ENCODE peak calls at places on chromosome 3, in seven cellular contexts. V, Q, T, Y, M, X and I are unnamed samples.
A peak's percentile ranks its signal among the peaks of the same experiment; 100 is the strongest.

GRCh38 chr3:142794510-142794909 is 70.7 kb downstream of the TRPC1 start:
- DNase-seq in Y (no peak), V (no peak), T (no peak), Q (no peak), X (no peak), M (no peak), I (no peak)

GRCh38 chr3:52714335-52715302 is 8.7 kb downstream of the SPCS1 start:
- DNase-seq in Q (no peak), T (peak; percentile 60), Y (peak; percentile 54), M (no peak), X (no peak), V (no peak), I (no peak)

GRCh38 chr3:55333923-55334322 is 153.2 kb downstream of the WNT5A start:
- DNase-seq in M (no peak), V (no peak), X (peak; percentile 84), Y (no peak), Q (no peak), T (no peak), I (no peak)

GRCh38 chr3:181316481-181316880 is 326.9 kb upstream of the DNAJC19 start:
- DNase-seq in V (no peak), T (no peak), X (peak; percentile 7), M (no peak), Y (no peak), Q (no peak), I (no peak)

GRCh38 chr3:72657666-72658065 is 190.6 kb downstream of the SHQ1 start:
- DNase-seq in Y (no peak), Q (no peak), X (no peak), V (no peak), T (no peak), M (peak; percentile 40), I (no peak)

GRCh38 chr3:15339786-15340215 is 7.4 kb upstream of the SH3BP5 start:
- DNase-seq in Y (no peak), Q (no peak), T (no peak), M (no peak), X (peak; percentile 75), V (no peak), I (peak; percentile 54)

GRCh38 chr3:112425858-112426750 is 73.2 kb downstream of the BTLA start:
- DNase-seq in Q (no peak), M (no peak), Y (no peak), T (no peak), V (no peak), X (no peak), I (no peak)

GRCh38 chr3:28576590-28577220 is 228.1 kb upstream of the AZI2 start:
- DNase-seq in Q (no peak), X (no peak), M (no peak), V (no peak), Y (no peak), T (no peak), I (no peak)

GRCh38 chr3:9946112-9947024 is 5.8 kb downstream of the PRRT3 start:
- DNase-seq in Y (peak; percentile 95), M (peak; percentile 74), V (peak; percentile 96), X (peak; percentile 81), T (peak; percentile 85), Q (peak; percentile 80), I (no peak)

GRCh38 chr3:9948586-9948985 is 3.6 kb downstream of the PRRT3 start:
- DNase-seq in Q (no peak), X (no peak), M (no peak), V (no peak), Y (no peak), T (no peak), I (no peak)

GRCh38 chr3:9945358-9945757 is 6.8 kb downstream of the PRRT3 start:
- DNase-seq in T (no peak), X (no peak), V (no peak), Y (no peak), Q (no peak), M (no peak), I (no peak)

GRCh38 chr3:9949115-9949514 is 3.1 kb downstream of the PRRT3 start:
- DNase-seq in Y (no peak), V (no peak), M (no peak), T (no peak), X (no peak), Q (no peak), I (no peak)

GRCh38 chr3:9947025-9947995 is 4.9 kb downstream of the PRRT3 start:
- DNase-seq in V (peak; percentile 84), T (peak; percentile 86), Y (peak; percentile 88), M (peak; percentile 76), Q (peak; percentile 74), X (peak; percentile 33), I (no peak)
- TF ChIP-seq POLR2A in V (no peak), T (peak; percentile 25), Y (no peak), M (peak; percentile 75), Q (peak; percentile 84), X (no peak), I (no peak)

GRCh38 chr3:14178247-14179113 is at the start of the genes LSM3 and XPC:
- DNase-seq in M (peak; percentile 98), V (peak; percentile 99), Q (peak; percentile 98), Y (peak; percentile 97), X (peak; percentile 99), T (peak; percentile 99), I (peak; percentile 83)

GRCh38 chr3:14179114-14179465 is 473 bp downstream of the LSM3 start:
- DNase-seq in T (no peak), Y (no peak), Q (no peak), M (no peak), V (no peak), X (no peak), I (no peak)

GRCh38 chr3:14179795-14180194 is 1.2 kb downstream of the LSM3 start:
- DNase-seq in Q (no peak), X (no peak), M (no peak), Y (no peak), V (no peak), T (no peak), I (no peak)

GRCh38 chr3:14175383-14176037 is 2.9 kb downstream of the XPC start:
- DNase-seq in V (no peak), Y (no peak), Q (no peak), X (peak; percentile 25), T (no peak), M (no peak), I (no peak)

GRCh38 chr3:14177580-14178246 is 688 bp downstream of the XPC start:
- DNase-seq in X (peak; percentile 34), T (no peak), Y (no peak), Q (peak; percentile 2), V (no peak), M (peak; percentile 15), I (no peak)
- TF ChIP-seq POLR2A in X (no peak), T (no peak), Y (no peak), Q (no peak), V (no peak), M (no peak), I (no peak)

DNA sequence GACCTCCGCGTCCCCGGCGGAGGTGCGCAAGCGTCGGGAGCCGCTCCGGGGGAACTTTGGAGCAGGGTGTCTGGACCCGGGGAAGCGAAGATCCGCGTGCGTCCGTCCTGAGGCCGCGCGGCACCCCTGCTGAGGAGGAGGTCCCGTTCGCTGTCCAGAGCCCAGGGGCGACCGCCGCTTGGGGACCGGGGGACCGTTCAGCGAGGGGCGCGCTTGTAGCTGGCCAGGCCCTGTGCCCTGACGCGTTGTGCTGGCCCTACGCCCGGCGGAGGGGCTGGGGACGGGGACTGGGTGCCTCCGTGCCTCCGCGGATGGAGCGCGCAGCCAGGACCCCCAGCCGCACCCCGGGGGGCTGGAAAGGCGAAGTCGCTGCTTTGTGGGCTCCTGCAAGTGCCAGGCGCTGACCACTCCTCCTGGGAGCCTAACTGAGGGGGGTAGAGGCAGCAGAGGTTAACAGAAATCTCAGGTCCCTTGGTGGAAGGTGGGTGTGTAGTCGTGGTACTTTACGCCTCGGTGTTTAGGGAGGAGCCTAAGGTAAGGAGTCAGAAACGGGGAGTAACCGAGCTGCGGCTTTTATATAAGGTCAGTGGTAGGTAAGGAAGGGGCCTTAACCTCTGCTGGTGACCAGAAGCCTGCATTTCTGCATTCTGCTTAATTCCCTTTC is at the start of gene PPARG:
- DNase-seq in M (peak; percentile 54), X (no peak), Q (peak; percentile 73), Y (peak; percentile 15), V (peak; percentile 80), T (peak; percentile 57), I (peak; percentile 43)
- TF ChIP-seq POLR2A in M (no peak), X (no peak), Q (no peak), Y (no peak), V (no peak), T (no peak), I (no peak)

GRCh38 chr3:187063286-187064081 is 75.8 kb downstream of the RPL39L start:
- DNase-seq in Q (no peak), V (no peak), T (no peak), Y (no peak), X (peak; percentile 12), M (peak; percentile 89), I (no peak)
- TF ChIP-seq POLR2A in Q (no peak), V (no peak), T (no peak), Y (no peak), X (no peak), M (no peak), I (no peak)

GRCh38 chr3:125219261-125219701 is 6.7 kb upstream of the SLC12A8 start:
- DNase-seq in Y (no peak), X (no peak), Q (no peak), M (no peak), V (no peak), T (no peak), I (no peak)

GRCh38 chr3:125220183-125220582 is 7.6 kb upstream of the SLC12A8 start:
- DNase-seq in T (no peak), X (no peak), Y (no peak), V (no peak), Q (no peak), M (no peak), I (no peak)

DNA sequence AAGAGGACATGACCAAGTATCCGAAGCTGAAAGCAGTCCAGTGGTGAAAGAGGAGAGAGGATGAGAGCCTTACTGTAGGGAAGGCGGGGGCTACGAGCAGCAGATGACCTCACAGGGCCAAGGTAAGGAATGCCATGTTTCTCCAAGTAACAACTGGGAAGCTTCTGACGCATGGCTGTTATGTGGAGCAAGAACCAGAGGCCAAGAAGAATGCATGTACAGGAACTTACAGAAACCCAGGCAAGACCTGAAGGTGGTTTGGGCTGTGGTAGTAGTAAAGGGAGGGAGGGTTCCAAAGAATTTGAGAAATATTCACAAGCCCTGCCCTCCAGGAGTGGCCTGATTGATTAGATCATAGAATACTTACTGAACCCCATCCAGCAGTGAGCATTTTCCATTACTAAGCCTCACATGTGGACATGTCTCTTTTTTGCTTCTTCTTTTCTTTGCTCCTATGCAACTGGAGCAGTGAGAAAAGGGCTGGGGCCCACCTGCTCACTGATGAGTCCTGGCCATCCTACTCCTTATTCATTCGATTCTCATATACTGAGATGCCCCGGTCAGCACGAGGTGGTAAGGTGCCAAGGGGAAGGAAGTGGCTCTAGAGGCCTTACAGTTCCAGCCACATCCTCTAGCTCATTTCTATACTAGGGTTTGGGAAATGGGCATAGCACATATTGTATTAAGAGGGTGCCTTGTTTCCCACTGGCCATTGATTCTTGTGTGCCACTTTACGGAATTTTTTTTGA is 8.3 kb upstream of the SLC12A8 start:
- DNase-seq in Q (no peak), Y (no peak), T (no peak), V (no peak), M (no peak), X (peak; percentile 31), I (no peak)
- TF ChIP-seq POLR2A in Q (no peak), Y (no peak), T (no peak), V (no peak), M (no peak), X (no peak), I (no peak)